ENCODE peak calls at places on chromosomes 4 and X, in ten cellular contexts. F is small intestine; I is GM23248; P is stomach; E is lower lobe of right lung; D is CD8-positive, alpha-beta memory T cell; V is thoracic aorta; O is neuronal stem cell; G is cardiac muscle cell; Q is body of pancreas. W is an unnamed sample. For H3K36me3, the result is how much of the 10 kb centered on the place peaks cover.

GRCh38 chrX:72304877-72305276 is 837 bp downstream of the CITED1 start:
- DNase-seq in F (no peak), G (peak), D (no peak), Q (no peak), P (no peak), I (peak), E (no peak), O (peak), V (no peak), W (no peak)

GRCh38 chr4:107736924-107737448 is 17.0 kb upstream of the PAPSS1 start:
- DNase-seq in Q (peak), G (peak), O (peak), V (no peak), P (no peak), I (peak), D (peak), E (no peak), F (peak), W (peak)

GRCh38 chr4:108527729-108528128 is 92.6 kb upstream of the RPL34 start:
- DNase-seq in G (no peak), P (no peak), Q (no peak), V (no peak), O (no peak), F (peak), D (no peak), I (no peak), E (no peak), W (no peak)

GRCh38 chr4:55318135-55318534 is 27.9 kb upstream of the SRD5A3 start:
- DNase-seq in Q (no peak), E (no peak), D (no peak), P (peak), V (no peak), G (no peak), F (no peak), I (peak), O (no peak), W (no peak)

GRCh38 chr4:158760866-158761265 is 8.0 kb upstream of the FNIP2 start:
- DNase-seq in D (no peak), O (no peak), Q (no peak), F (no peak), V (no peak), P (no peak), G (no peak), I (peak), E (no peak), W (no peak)

GRCh38 chr4:61580721-61581377 is 380.7 kb downstream of the ADGRL3 start:
- DNase-seq in G (no peak), E (no peak), O (no peak), F (no peak), P (no peak), D (no peak), Q (no peak), I (no peak), V (no peak), W (no peak)

GRCh38 chrX:38166478-38167083 is 54.1 kb downstream of the SRPX start:
- DNase-seq in P (no peak), V (no peak), I (peak), D (peak), E (no peak), F (peak), G (peak), Q (peak), O (no peak), W (no peak)

GRCh38 chr4:147733614-147734344 is 1.9 kb downstream of the ARHGAP10 start:
- DNase-seq in F (no peak), P (no peak), G (peak), D (no peak), V (no peak), O (no peak), I (peak), Q (no peak), E (no peak), W (no peak)

GRCh38 chr4:170872794-170873193 is 783.0 kb upstream of the AADAT start:
- DNase-seq in V (no peak), P (no peak), F (no peak), E (no peak), I (no peak), D (no peak), Q (no peak), G (no peak), O (no peak), W (no peak)

DNA sequence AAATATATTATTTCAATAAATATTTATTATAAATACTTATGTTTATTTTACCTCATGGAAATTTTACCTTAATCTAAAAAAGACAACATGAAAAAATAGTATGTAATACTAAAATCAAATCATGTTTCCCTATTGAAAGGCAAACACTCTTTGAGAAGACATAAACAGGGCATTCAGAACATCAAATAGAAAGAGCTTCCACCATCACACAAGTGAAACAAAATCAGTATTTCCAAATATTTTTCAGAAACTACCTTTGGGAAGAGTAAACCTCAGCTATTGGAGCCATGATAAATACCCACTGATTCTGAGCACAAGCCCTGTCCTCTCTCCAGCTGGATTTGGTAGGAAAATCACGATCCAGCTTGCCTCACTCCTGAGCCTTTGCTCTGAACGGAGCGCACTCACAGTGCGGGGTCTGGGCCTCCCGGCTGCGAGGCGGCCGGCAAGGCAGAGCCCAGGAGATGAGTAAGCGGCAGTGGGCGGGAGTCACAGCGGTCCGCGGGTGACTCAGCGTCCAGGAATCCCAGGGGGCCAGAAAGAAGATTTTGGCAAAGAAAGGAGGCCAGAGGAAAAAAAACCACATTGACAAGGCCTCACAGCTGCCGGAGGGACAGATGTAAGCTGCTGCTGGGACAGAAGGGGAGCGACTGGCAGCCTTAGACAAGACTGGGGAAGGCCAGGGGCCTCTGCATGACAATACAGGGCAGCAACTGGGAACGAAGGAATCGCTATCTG is 14.7 kb upstream of the ANXA5 start:
- DNase-seq in O (peak), D (no peak), Q (peak), P (peak), I (peak), E (peak), G (peak), V (peak), F (no peak), W (peak)
- H3K4me3 ChIP-seq in O (peak), D (no peak), Q (no peak), P (peak), I (peak), E (peak), G (no peak), V (peak), F (no peak), W (peak)

GRCh38 chr4:2925496-2925895 is 37.7 kb downstream of the NOP14 start:
- DNase-seq in V (no peak), O (no peak), E (peak), D (no peak), I (no peak), G (no peak), F (no peak), P (no peak), Q (no peak), W (no peak)
- H3K36me3 ChIP-seq in V (under half), O (half or more), E (half or more), D (under half), I (under half), G (under half), F (under half), P (half or more), Q (under half), W (under half)

DNA sequence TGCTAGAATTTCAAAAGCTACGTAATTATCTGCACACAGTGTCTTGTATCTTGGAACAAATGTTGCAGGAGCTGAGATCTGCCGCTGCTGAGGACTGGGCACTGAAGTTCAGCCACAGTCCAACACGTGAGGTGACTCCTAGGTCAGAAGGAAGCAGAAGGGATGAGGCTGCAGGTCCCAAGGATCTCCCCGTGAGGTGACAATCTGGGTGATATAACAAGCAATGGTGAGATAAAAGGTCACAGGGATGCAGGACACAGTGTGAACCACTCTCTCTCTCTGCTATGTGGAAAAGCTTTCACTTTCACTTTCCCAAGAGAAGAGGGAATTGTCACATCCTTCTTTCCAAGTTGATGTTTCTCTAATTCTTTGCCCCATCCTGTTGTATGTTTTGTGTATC is 1416.0 kb upstream of the TENM3 start:
- DNase-seq in F (peak), D (no peak), E (no peak), I (peak), Q (no peak), G (peak), V (no peak), P (no peak), O (no peak), W (no peak)
- H3K4me3 ChIP-seq in F (no peak), D (no peak), E (peak), I (peak), Q (no peak), G (no peak), V (peak), P (peak), O (no peak), W (no peak)

DNA sequence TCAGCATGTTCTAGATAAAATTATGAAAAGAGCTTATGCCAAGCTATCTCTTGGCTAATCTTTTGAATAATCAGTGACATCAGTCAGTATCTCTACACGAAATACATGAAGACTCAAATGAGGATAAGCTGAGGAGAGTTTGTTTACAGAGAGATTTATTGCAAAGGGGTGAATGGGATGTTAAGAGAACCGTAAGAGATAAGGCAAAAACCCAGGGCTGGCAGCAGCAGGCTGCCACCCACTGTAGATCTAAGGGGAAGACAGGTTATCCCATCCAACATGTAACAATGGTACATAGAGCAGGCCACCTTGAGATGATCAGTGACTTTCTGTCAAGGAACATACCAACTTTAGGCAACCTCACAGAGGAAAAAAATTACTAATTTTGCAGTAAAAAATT is 432.1 kb upstream of the NR3C2 start:
- DNase-seq in O (no peak), G (no peak), D (no peak), V (no peak), Q (no peak), I (no peak), E (no peak), F (peak), P (no peak), W (no peak)
- H3K36me3 ChIP-seq in O (under half), G (under half), D (under half), V (under half), Q (under half), I (under half), E (under half), F (under half), P (under half), W (under half)

DNA sequence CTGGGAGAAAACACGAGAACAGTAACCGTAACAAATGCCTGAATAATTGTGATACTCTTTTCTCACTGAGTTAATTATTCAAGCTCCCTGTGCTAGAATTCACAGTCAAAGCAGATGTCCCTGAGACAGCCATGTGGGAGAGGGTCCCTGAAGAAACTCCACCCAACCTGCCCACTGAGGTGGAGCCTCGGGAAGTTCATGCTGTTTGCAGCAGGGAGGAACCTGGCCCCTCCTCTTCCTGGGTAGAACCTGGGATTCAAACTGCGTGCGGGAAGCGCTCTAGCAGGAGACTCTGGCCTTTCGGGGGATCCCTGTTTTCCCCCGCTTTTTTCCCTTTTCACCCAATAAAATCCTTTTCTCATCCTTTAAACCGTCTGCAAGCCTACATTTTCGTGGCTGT is 20.2 kb upstream of the RHOH start:
- DNase-seq in F (no peak), G (no peak), P (no peak), O (no peak), E (no peak), I (no peak), V (no peak), D (no peak), Q (no peak), W (no peak)
- H3K4me3 ChIP-seq in F (no peak), G (no peak), P (no peak), O (no peak), E (no peak), I (no peak), V (no peak), D (no peak), Q (no peak), W (no peak)

DNA sequence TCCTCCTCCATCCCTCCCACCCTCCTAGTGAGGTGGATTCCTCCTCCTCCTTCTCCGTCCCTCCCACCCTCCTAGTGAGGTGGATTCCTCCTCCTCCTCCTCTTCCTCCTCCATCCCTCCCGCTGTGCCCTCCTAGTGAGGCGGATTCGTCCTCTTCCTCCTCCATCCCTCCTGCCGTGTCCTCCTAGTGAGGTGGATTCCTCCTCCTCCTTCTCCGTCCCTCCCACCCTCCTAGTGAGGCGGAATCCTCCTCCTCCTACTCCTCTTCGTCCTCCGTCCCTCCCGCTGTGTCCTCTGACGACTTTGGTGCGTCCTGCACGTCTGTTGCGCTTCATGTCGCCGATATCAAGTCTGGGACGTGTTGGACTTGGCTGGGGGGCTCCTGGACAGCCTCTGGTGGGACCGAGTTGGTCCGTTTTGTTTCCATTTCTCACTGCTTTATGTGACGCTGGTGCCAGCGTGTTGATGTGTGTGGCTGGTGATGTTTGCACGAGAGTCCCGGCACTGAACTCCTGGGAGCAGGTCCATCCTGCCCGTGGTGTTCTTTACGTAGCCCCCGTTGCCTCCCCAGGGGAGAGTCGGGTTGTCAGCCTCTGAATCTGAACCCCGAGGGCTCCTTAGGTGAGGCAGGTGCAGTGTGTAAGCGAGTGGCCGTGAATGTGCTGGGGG is 5.4 kb downstream of the AKAP17A start:
- DNase-seq in E (no peak), I (no peak), D (no peak), O (no peak), G (no peak), F (no peak), V (no peak), Q (no peak), P (peak), W (no peak)
- H3K36me3 ChIP-seq in E (half or more), I (under half), D (half or more), O (half or more), G (under half), F (under half), V (half or more), Q (half or more), P (half or more), W (half or more)

DNA sequence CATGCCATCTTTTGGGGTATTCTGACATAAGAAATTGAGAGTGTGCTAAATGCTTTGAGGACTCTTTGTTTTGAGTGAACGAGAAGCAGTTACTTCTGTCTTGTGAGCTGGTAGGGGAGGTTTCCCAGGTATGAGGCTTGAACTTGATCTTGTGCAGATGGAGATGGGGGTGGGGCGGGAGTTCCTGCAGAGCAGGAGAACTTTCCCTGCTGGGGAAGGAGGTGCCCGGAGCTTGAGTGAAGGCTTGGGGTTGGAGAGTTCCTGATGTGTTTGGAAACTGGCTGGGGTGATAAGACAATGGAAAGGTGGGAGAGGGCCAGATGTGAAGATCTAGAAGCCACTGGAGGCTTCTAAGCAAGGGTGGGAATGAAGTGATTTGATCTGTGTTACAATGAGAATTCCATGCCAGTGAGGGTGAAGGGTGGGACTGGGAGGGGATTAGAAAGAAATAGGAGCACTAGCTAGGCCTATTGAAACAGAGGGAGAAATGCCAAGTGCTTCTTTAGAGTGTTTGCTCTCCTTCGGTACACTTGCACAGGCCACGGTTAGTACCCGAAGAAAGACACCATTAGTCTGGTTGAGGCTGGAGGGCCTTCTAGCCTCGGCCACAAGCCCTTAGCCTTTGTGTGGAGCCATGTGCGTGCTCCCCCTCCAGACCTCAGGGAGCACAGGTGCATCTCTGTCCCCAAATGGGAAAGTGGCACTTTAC is 103.5 kb upstream of the STOX2 start:
- DNase-seq in P (no peak), I (no peak), G (no peak), D (no peak), O (no peak), Q (no peak), E (peak), F (no peak), V (no peak), W (no peak)
- H3K4me3 ChIP-seq in P (no peak), I (no peak), G (no peak), D (no peak), O (no peak), Q (no peak), E (no peak), F (no peak), V (no peak), W (no peak)